ENCODE peak calls at places on chromosomes 16 and 17, in ten cellular contexts. P, T, R, H, A, S, L, Q, Y and B are unnamed samples.

GRCh38 chr16:50557046-50557445 is 8.8 kb downstream of the NKD1 start:
- DNase-seq in P (no peak), T (no peak), R (no peak), H (no peak), A (no peak), S (no peak), L (no peak), Q (no peak), Y (no peak), B (no peak)

GRCh38 chr17:10614536-10615155 is 42.5 kb downstream of the MYH3 start:
- DNase-seq in P (peak; percentile 29), T (peak; percentile 61), R (peak; percentile 81), H (peak; percentile 14), A (no peak), S (no peak), L (no peak), Q (peak; percentile 61), Y (no peak), B (peak; percentile 22)

GRCh38 chr17:17906418-17907215 is 65.6 kb downstream of the TOM1L2 start:
- DNase-seq in P (no peak), T (no peak), R (no peak), H (no peak), A (no peak), S (no peak), L (peak; percentile 43), Q (no peak), Y (no peak), B (no peak)

GRCh38 chr16:8907096-8907495 is 24.9 kb downstream of the LITAFD start:
- DNase-seq in P (no peak), T (no peak), R (no peak), H (peak; percentile 18), A (no peak), S (no peak), L (no peak), Q (no peak), Y (no peak), B (no peak)

GRCh38 chr16:4293822-4294457 is 21.1 kb upstream of the TFAP4 start:
- DNase-seq in P (peak; percentile 69), T (no peak), R (peak; percentile 88), H (peak; percentile 61), A (no peak), S (no peak), L (peak; percentile 85), Q (peak; percentile 37), Y (no peak), B (peak; percentile 36)

GRCh38 chr17:8740486-8740885 is 4.2 kb downstream of the CCDC42 start:
- DNase-seq in P (no peak), T (no peak), R (peak; percentile 36), H (no peak), A (peak; percentile 41), S (no peak), L (no peak), Q (no peak), Y (peak; percentile 31), B (no peak)

GRCh38 chr17:79165756-79166473 is 91.3 kb downstream of the ENGASE start:
- DNase-seq in P (no peak), T (no peak), R (no peak), H (no peak), A (no peak), S (no peak), L (no peak), Q (no peak), Y (no peak), B (no peak)

GRCh38 chr17:50101346-50102163 is 6.4 kb downstream of the PDK2 start:
- DNase-seq in P (no peak), T (no peak), R (peak; percentile 40), H (no peak), A (no peak), S (no peak), L (peak; percentile 84), Q (no peak), Y (no peak), B (no peak)

GRCh38 chr17:68356520-68356919 is 65.2 kb downstream of the ARSG start:
- DNase-seq in P (no peak), T (no peak), R (no peak), H (no peak), A (peak; percentile 56), S (peak; percentile 71), L (no peak), Q (no peak), Y (peak; percentile 61), B (peak; percentile 93)

GRCh38 chr17:40775945-40776344 is 3.9 kb upstream of the KRT26 start:
- DNase-seq in P (no peak), T (no peak), R (no peak), H (no peak), A (no peak), S (no peak), L (no peak), Q (no peak), Y (no peak), B (no peak)

GRCh38 chr17:36728030-36728991 is 126.9 kb downstream of the MRM1 start:
- DNase-seq in P (peak; percentile 14), T (no peak), R (no peak), H (no peak), A (no peak), S (no peak), L (no peak), Q (no peak), Y (peak; percentile 39), B (no peak)

GRCh38 chr16:57600952-57601580 is 27.4 kb upstream of the ADGRG1 start:
- DNase-seq in P (no peak), T (no peak), R (no peak), H (no peak), A (no peak), S (no peak), L (no peak), Q (no peak), Y (peak; percentile 16), B (no peak)

GRCh38 chr17:54907385-54907784 is 6.7 kb downstream of the TOM1L1 start:
- DNase-seq in P (no peak), T (no peak), R (no peak), H (no peak), A (no peak), S (no peak), L (no peak), Q (no peak), Y (no peak), B (no peak)

GRCh38 chr16:47565454-47565853 is 104.3 kb downstream of the PHKB start:
- DNase-seq in P (no peak), T (peak; percentile 39), R (no peak), H (no peak), A (peak; percentile 3), S (peak; percentile 93), L (peak; percentile 72), Q (no peak), Y (no peak), B (peak; percentile 87)

GRCh38 chr17:8320990-8321389 is 10.9 kb downstream of the ARHGEF15 start:
- DNase-seq in P (no peak), T (no peak), R (no peak), H (no peak), A (no peak), S (no peak), L (no peak), Q (no peak), Y (no peak), B (no peak)

GRCh38 chr17:17853811-17854527 is 17.2 kb upstream of the SREBF1 start:
- DNase-seq in P (no peak), T (peak; percentile 66), R (no peak), H (peak; percentile 56), A (no peak), S (no peak), L (peak; percentile 28), Q (no peak), Y (peak; percentile 57), B (no peak)